ENCODE peak calls at places on chromosome 19, in four cellular contexts. Y is brain microvascular endothelial cell, S is heart right ventricle, Q is GM23338. C is an unnamed sample.

GRCh38 chr19:49590971-49591730 is at the start of gene PRR12:
- DNase-seq in S (peak; percentile 65), Y (peak; percentile 39), Q (peak; percentile 83), C (peak; percentile 63)

GRCh38 chr19:36081385-36081784 is 26.7 kb downstream of the WDR62 start:
- DNase-seq in Y (no peak), S (no peak), Q (no peak), C (no peak)

GRCh38 chr19:14450168-14450874 is 17.2 kb downstream of the PKN1 start:
- DNase-seq in Y (peak; percentile 28), Q (peak; percentile 98), S (no peak), C (no peak)

GRCh38 chr19:44719262-44719701 is 20.3 kb downstream of the CEACAM16 start:
- DNase-seq in Q (no peak), S (no peak), Y (no peak), C (no peak)

GRCh38 chr19:38693380-38694223 is 46.2 kb downstream of the ACTN4 start:
- DNase-seq in S (peak; percentile 66), Y (peak; percentile 83), Q (peak; percentile 85), C (no peak)

GRCh38 chr19:52941941-52942370 is 18.7 kb upstream of the ZNF888 start:
- DNase-seq in Y (peak; percentile 7), S (peak; percentile 22), Q (peak; percentile 65), C (no peak)

GRCh38 chr19:46270521-46271256 is 26.2 kb upstream of the HIF3A start:
- DNase-seq in Y (no peak), Q (peak; percentile 66), S (no peak), C (no peak)

GRCh38 chr19:41564515-41565383 is 11.2 kb upstream of the CEACAM21 start:
- DNase-seq in S (peak; percentile 17), Y (no peak), Q (peak; percentile 69), C (no peak)

GRCh38 chr19:2478756-2479555 is 3.0 kb downstream of the GADD45B start:
- DNase-seq in S (peak; percentile 87), Y (peak; percentile 62), Q (peak; percentile 89), C (peak; percentile 76)

GRCh38 chr19:21362291-21362690 is 3.5 kb downstream of the ZNF738 start:
- DNase-seq in S (no peak), Y (no peak), Q (no peak), C (peak; percentile 30)

GRCh38 chr19:12647490-12648071 is 19.0 kb downstream of the MAN2B1 start:
- DNase-seq in Y (peak; percentile 16), S (no peak), Q (peak; percentile 88), C (peak; percentile 82)

GRCh38 chr19:16297575-16298178 is 26.9 kb upstream of the KLF2 start:
- DNase-seq in Q (no peak), Y (no peak), S (no peak), C (no peak)

GRCh38 chr19:10111405-10111811 is at the start of gene P2RY11:
- DNase-seq in Q (no peak), Y (no peak), S (no peak), C (no peak)

GRCh38 chr19:53906211-53907192 is 2.6 kb upstream of the CACNG7 start:
- DNase-seq in Q (peak; percentile 81), Y (no peak), S (peak; percentile 18), C (peak; percentile 51)

GRCh38 chr19:54369082-54369691 is 4.5 kb upstream of the LAIR1 start:
- DNase-seq in Q (no peak), S (no peak), Y (no peak), C (no peak)

GRCh38 chr19:17606786-17607185 is 51.3 kb downstream of the COLGALT1 start:
- DNase-seq in Q (peak; percentile 67), S (no peak), Y (no peak), C (no peak)

GRCh38 chr19:15318241-15318691 is 14.1 kb downstream of the BRD4 start:
- DNase-seq in S (no peak), Q (no peak), Y (no peak), C (no peak)

GRCh38 chr19:43934055-43934984 is 762 bp downstream of the ZNF45 start:
- DNase-seq in Y (no peak), S (no peak), Q (peak; percentile 6), C (no peak)

GRCh38 chr19:49896863-49897621 is at the start of gene IL4I1:
- DNase-seq in S (no peak), Y (no peak), Q (no peak), C (no peak)

GRCh38 chr19:57850553-57851017 is 926 bp downstream of the ZNF587 start:
- DNase-seq in S (peak; percentile 11), Q (peak; percentile 86), Y (peak; percentile 23), C (no peak)

GRCh38 chr19:51572908-51573307 is 1.8 kb downstream of the ZNF175 start:
- DNase-seq in S (no peak), Q (no peak), Y (peak; percentile 84), C (no peak)

GRCh38 chr19:8306235-8307054 is 1.7 kb downstream of the CD320 start:
- DNase-seq in Y (no peak), S (peak; percentile 3), Q (no peak), C (peak; percentile 24)

GRCh38 chr19:57192064-57192395 is 730 bp downstream of the ZNF264 start:
- DNase-seq in S (no peak), Q (peak; percentile 16), Y (peak; percentile 11), C (no peak)

GRCh38 chr19:11649941-11650340 is 52.7 kb downstream of the ZNF627 start:
- DNase-seq in S (no peak), Q (no peak), Y (no peak), C (no peak)

GRCh38 chr19:33554821-33555220 is 33.2 kb upstream of the PEPD start:
- DNase-seq in Q (no peak), Y (no peak), S (no peak), C (no peak)

GRCh38 chr19:17757125-17757524 is 5.8 kb downstream of the FCHO1 start:
- DNase-seq in S (peak; percentile 61), Q (no peak), Y (peak; percentile 56), C (no peak)

GRCh38 chr19:40365613-40366401 is 17.3 kb downstream of the PLD3 start:
- DNase-seq in Q (peak; percentile 91), S (peak; percentile 51), Y (peak; percentile 60), C (peak; percentile 78)

GRCh38 chr19:44689290-44690130 is 9.4 kb upstream of the CEACAM16 start:
- DNase-seq in Q (peak; percentile 89), Y (peak; percentile 60), S (peak; percentile 76), C (peak; percentile 75)

GRCh38 chr19:6930190-6930589 is 42.8 kb downstream of the ADGRE1 start:
- DNase-seq in Q (no peak), S (no peak), Y (no peak), C (no peak)

GRCh38 chr19:17767559-17767958 is 16.3 kb downstream of the FCHO1 start:
- DNase-seq in Y (no peak), S (no peak), Q (no peak), C (no peak)

GRCh38 chr19:58553799-58554493 is 959 bp downstream of the CHMP2A start:
- DNase-seq in Q (no peak), S (no peak), Y (no peak), C (no peak)

GRCh38 chr19:34481861-34482379 is 362 bp downstream of the WTIP start:
- DNase-seq in Y (no peak), Q (no peak), S (no peak), C (no peak)

GRCh38 chr19:16449330-16449961 is 22.3 kb downstream of the EPS15L1 start:
- DNase-seq in S (no peak), Y (no peak), Q (no peak), C (no peak)

GRCh38 chr19:41994521-41994971 is 516 bp upstream of the ATP1A3 start:
- DNase-seq in S (no peak), Q (no peak), Y (no peak), C (no peak)

GRCh38 chr19:7658219-7658686 is 10.6 kb upstream of the RETN start:
- DNase-seq in Q (peak; percentile 63), Y (no peak), S (no peak), C (no peak)

DNA sequence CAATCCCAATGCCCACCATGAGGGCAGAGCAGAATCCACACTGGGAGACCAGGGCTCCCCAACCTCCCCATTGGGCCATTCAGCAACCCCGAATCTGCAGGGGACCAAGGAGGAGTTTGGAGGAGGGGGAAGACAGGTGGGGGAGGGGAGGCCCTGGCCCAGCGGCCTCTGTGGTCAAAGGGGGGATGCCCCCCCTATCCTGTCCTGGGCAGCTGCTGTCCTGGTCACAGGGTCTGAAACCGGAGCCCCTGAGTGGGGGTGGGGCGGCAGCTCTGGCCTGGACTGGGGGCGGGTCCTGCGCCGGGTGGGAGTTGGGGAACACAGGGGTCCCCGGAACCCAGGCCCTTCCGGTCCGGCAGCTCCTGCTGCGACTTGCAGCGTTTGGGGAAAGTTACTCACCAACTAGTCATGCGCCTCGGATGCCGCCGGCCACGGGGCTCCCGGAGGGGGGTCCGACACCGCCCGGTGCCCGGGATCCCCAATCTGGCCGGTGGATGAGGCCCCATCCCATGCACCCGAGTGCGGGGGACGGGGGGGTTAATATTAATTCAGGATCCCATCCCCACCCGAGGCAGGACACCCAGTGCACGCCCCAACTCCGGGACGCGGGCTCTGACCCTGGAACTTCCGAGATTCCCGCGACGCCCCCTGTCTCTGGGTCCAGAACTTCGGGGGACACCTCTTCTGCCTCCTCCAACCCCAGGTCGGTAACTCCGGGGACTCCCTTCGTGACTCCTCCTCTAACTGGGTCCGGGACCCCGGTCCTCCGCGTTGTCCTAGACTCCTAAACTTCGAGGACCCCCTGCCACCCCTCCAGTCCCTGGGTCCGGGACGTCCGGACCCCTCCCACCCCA is 868 bp downstream of the HOMER3 start:
- DNase-seq in Y (no peak), S (peak; percentile 62), Q (peak; percentile 87), C (no peak)
- H3K27ac ChIP-seq in Y (peak overlapping the region; percentile 19), S (peak overlapping the region; percentile 72), Q (no peak overlapping the region), C (peak overlapping the region; percentile 4)

GRCh38 chr19:4847190-4847973 is 15.9 kb upstream of the TICAM1 start:
- DNase-seq in S (no peak), Y (no peak), Q (no peak), C (no peak)
- TF ChIP-seq CTCF in S (no peak), Y (no peak), Q (no peak), C (no peak)

DNA sequence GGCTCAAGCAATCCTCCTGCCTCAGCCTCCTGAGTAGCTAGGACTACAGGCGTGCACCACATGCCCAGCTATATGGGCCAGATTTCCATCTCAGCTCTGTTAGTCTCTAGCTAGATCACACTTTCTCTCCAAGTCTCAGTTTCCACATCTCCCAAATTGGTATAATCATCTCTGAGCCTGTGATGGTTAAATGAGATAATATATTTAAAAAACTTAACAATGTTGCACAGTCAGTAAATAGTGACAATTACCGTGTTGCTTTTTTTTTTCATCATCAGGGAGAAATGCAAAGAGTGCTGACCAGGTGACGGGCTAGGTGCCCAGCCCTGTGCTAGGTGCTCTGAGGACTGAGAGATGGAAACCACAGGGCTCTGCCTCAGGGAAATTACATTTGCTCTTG is 36.9 kb upstream of the C19orf12 start:
- DNase-seq in Y (no peak), Q (no peak), S (no peak), C (no peak)
- H3K27ac ChIP-seq in Y (no peak overlapping the region), Q (no peak overlapping the region), S (no peak overlapping the region), C (no peak overlapping the region)

GRCh38 chr19:1206733-1207301 is 1.2 kb downstream of the STK11 start:
- DNase-seq in Q (no peak), Y (no peak), S (no peak), C (no peak)
- TF ChIP-seq CTCF in Q (no peak), Y (no peak), S (no peak), C (no peak)

GRCh38 chr19:19686580-19686979 is 17.9 kb downstream of the ZNF101 start:
- DNase-seq in Q (no peak), S (no peak), Y (no peak), C (no peak)
- H3K27ac ChIP-seq in Q (peak overlapping the region; percentile 39), S (no peak overlapping the region), Y (no peak overlapping the region), C (no peak overlapping the region)

C was measured in lung.